ENCODE peak calls at places on chromosomes 4 and X, in seven cellular contexts. V is A549, T is PC-3, M is left lung, W is breast epithelium, F is sigmoid colon, A is epithelial cell of esophagus. L is an unnamed sample.

GRCh38 chr4:110163327-110164070 is 34.9 kb downstream of the ELOVL6 start:
- DNase-seq in V (peak), T (peak), M (no peak), W (no peak), F (no peak), A (peak), L (no peak)

GRCh38 chrX:50812995-50813842 is 775 bp downstream of the SHROOM4 start:
- DNase-seq in V (peak), T (peak), M (peak), W (no peak), F (peak), A (peak), L (peak)

GRCh38 chr4:75490155-75490554 is 24.0 kb downstream of the RCHY1 start:
- DNase-seq in V (peak), T (peak), M (no peak), W (no peak), F (no peak), A (peak), L (no peak)

GRCh38 chr4:140188975-140189374 is 35.0 kb upstream of the MAML3 start:
- DNase-seq in V (no peak), T (peak), M (no peak), W (peak), F (peak), A (peak), L (peak)

GRCh38 chr4:159341486-159341885 is 238.6 kb downstream of the RAPGEF2 start:
- DNase-seq in V (no peak), T (no peak), M (no peak), W (no peak), F (no peak), A (peak), L (no peak)

GRCh38 chr4:107890779-107891178 is 40.6 kb upstream of the CYP2U1 start:
- DNase-seq in V (no peak), T (no peak), M (no peak), W (no peak), F (no peak), A (no peak), L (no peak)

GRCh38 chrX:49767231-49767630 is 61.9 kb upstream of the PAGE4 start:
- DNase-seq in V (no peak), T (no peak), M (no peak), W (no peak), F (no peak), A (no peak), L (no peak)

GRCh38 chr4:119110121-119110520 is 25.5 kb upstream of the MYOZ2 start:
- DNase-seq in V (no peak), T (no peak), M (no peak), W (no peak), F (no peak), A (no peak), L (no peak)

GRCh38 chr4:25993564-25994185 is 79.7 kb downstream of the SMIM20 start:
- DNase-seq in V (peak), T (peak), M (no peak), W (no peak), F (no peak), A (no peak), L (no peak)

GRCh38 chr4:39083164-39083563 is 21.1 kb downstream of the KLHL5 start:
- DNase-seq in V (no peak), T (peak), M (no peak), W (no peak), F (no peak), A (peak), L (no peak)

GRCh38 chrX:150842198-150842553 is 56.3 kb downstream of the CD99L2 start:
- DNase-seq in V (no peak), T (no peak), M (no peak), W (no peak), F (no peak), A (no peak), L (no peak)

GRCh38 chr4:156594619-156595018 is 377.0 kb downstream of the PDGFC start:
- DNase-seq in V (no peak), T (peak), M (no peak), W (no peak), F (peak), A (peak), L (no peak)

GRCh38 chr4:141524116-141524515 is 112.3 kb upstream of the IL15 start:
- DNase-seq in V (no peak), T (peak), M (no peak), W (no peak), F (no peak), A (no peak), L (no peak)

GRCh38 chrX:70332600-70332999 is 42.7 kb downstream of the KIF4A start:
- DNase-seq in V (peak), T (no peak), M (no peak), W (no peak), F (no peak), A (no peak), L (no peak)

GRCh38 chr4:24595662-24596061 is 11.3 kb upstream of the DHX15 start:
- DNase-seq in V (peak), T (peak), M (no peak), W (no peak), F (no peak), A (peak), L (no peak)

GRCh38 chr4:169986369-169986768 is 39.8 kb downstream of the MFAP3L start:
- DNase-seq in V (no peak), T (no peak), M (no peak), W (no peak), F (no peak), A (peak), L (no peak)

GRCh38 chrX:48998391-48998790 is 3.7 kb downstream of the GRIPAP1 start:
- DNase-seq in V (peak), T (no peak), M (no peak), W (no peak), F (no peak), A (no peak), L (no peak)

GRCh38 chr4:188930822-188931221 is 791.6 kb downstream of the TRIML1 start:
- DNase-seq in V (no peak), T (no peak), M (no peak), W (no peak), F (no peak), A (peak), L (no peak)

GRCh38 chrX:118521435-118521834 is 25.8 kb downstream of the DOCK11 start:
- DNase-seq in V (no peak), T (no peak), M (no peak), W (no peak), F (no peak), A (peak), L (no peak)

GRCh38 chrX:27619975-27620374 is 29.8 kb downstream of the DCAF8L2 start:
- DNase-seq in V (peak), T (peak), M (no peak), W (no peak), F (no peak), A (peak), L (no peak)

GRCh38 chrX:131821945-131822622 is 201.0 kb upstream of the STK26 start:
- DNase-seq in V (peak), T (no peak), M (no peak), W (peak), F (peak), A (no peak), L (no peak)
- TF ChIP-seq CTCF in V (no peak), T (no peak), M (no peak), W (peak), F (no peak), A (no peak), L (no peak)

GRCh38 chr4:48043504-48043903 is 26.9 kb downstream of the NIPAL1 start:
- DNase-seq in V (no peak), T (no peak), M (no peak), W (no peak), F (no peak), A (no peak), L (no peak)
- H3K4me3 ChIP-seq in V (no peak), T (no peak), M (no peak), W (no peak), F (no peak), A (no peak), L (no peak)

DNA sequence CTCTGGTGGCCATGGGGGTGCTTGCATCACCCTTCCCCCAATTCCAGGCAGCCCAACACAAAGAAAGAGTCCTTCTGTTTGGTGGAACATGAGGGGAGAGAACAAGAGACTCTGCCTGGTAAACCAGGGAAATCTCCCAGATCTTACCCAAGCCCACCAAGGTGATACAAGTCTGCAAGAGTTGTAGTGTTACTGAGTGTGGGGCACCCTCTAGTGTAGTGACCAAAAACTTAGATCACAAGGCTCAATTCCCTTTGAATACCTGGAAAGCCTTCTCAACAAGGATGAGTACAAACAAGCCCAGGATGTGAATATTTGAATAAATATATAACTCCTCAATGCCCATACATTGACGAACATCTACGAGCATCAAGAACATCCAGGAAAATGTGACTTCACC is 64.7 kb downstream of the IL13RA2 start:
- DNase-seq in V (no peak), T (no peak), M (no peak), W (no peak), F (no peak), A (no peak), L (no peak)
- TF ChIP-seq CTCF in V (no peak), T (no peak), M (no peak), W (no peak), F (no peak), A (no peak), L (no peak)

GRCh38 chr4:93174598-93174997 is 654.0 kb upstream of the ATOH1 start:
- DNase-seq in V (no peak), T (no peak), M (no peak), W (no peak), F (no peak), A (no peak), L (no peak)
- H3K4me3 ChIP-seq in V (no peak), T (no peak), M (no peak), W (no peak), F (no peak), A (no peak), L (no peak)

GRCh38 chr4:95102391-95102790 is 344.6 kb downstream of the BMPR1B start:
- DNase-seq in V (no peak), T (peak), M (no peak), W (no peak), F (no peak), A (no peak), L (no peak)
- TF ChIP-seq CTCF in V (no peak), T (peak), M (no peak), W (no peak), F (no peak), A (no peak), L (no peak)

GRCh38 chrX:68098431-68098830 is 334.9 kb downstream of the OPHN1 start:
- DNase-seq in V (no peak), T (no peak), M (no peak), W (no peak), F (no peak), A (no peak), L (no peak)
- H3K4me3 ChIP-seq in V (no peak), T (no peak), M (no peak), W (no peak), F (no peak), A (no peak), L (no peak)

GRCh38 chrX:46662188-46662587 is 88.6 kb downstream of the CHST7 start:
- DNase-seq in V (no peak), T (no peak), M (no peak), W (no peak), F (no peak), A (no peak), L (no peak)
- TF ChIP-seq CTCF in V (no peak), T (no peak), M (no peak), W (no peak), F (no peak), A (no peak), L (no peak)

DNA sequence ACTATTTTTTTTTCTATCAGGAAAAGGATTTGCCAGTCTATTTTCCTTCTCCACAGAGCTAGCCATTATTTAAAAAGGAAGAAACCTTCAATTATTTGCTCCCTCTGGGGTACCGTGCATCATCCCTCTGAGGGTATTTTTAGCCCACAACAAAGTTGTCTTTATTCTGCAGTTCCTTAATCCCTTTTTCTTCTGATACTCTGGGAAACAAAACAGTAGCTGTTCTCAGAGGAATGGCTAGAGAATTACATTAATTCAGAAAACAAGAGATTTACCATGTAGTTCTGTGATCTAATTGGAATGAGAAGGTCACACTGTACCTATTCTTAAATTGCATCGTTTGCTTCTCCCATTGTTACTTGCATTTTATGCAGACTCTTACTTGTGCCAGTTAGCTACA is 1056.7 kb downstream of the STIM2 start:
- DNase-seq in V (no peak), T (no peak), M (no peak), W (no peak), F (no peak), A (no peak), L (no peak)
- H3K4me3 ChIP-seq in V (no peak), T (no peak), M (no peak), W (no peak), F (no peak), A (no peak), L (no peak)